ENCODE peak calls at places on chromosomes 12 and 14, in nine cellular contexts. S, R, L, D, U, E, Z, J and B are unnamed samples.
A peak's percentile ranks its signal among the peaks of the same experiment; 100 is the strongest.

GRCh38 chr12:60230103-60230502 is 634.3 kb downstream of the SLC16A7 start:
- DNase-seq in U (no peak), J (no peak), Z (peak; percentile 1), R (no peak), S (peak; percentile 3), E (no peak), D (no peak), L (no peak), B (no peak)

GRCh38 chr14:47191693-47192092 is 483.7 kb downstream of the MDGA2 start:
- DNase-seq in R (no peak), D (no peak), Z (no peak), U (no peak), L (no peak), S (no peak), J (no peak), E (no peak), B (no peak)

GRCh38 chr14:76837524-76837923 is 11.3 kb downstream of the LRRC74A start:
- DNase-seq in U (no peak), S (no peak), J (no peak), E (no peak), L (no peak), R (no peak), D (no peak), Z (no peak), B (no peak)

GRCh38 chr12:99907210-99907609 is 77.5 kb downstream of the ANKS1B start:
- DNase-seq in L (no peak), J (no peak), E (no peak), Z (no peak), S (no peak), U (no peak), D (no peak), R (no peak), B (no peak)

GRCh38 chr12:98653866-98654493 is 8.9 kb downstream of the APAF1 start:
- DNase-seq in E (no peak), D (no peak), R (no peak), J (peak; percentile 62), Z (peak; percentile 51), L (peak; percentile 51), S (peak; percentile 57), U (no peak), B (peak; percentile 46)

GRCh38 chr12:129145381-129145780 is 292.1 kb downstream of the GLT1D1 start:
- DNase-seq in S (no peak), D (no peak), U (no peak), Z (no peak), L (peak; percentile 35), E (no peak), R (no peak), J (peak; percentile 68), B (no peak)

GRCh38 chr12:26030371-26030770 is 71.9 kb downstream of the RASSF8 start:
- DNase-seq in R (no peak), J (no peak), E (no peak), S (no peak), D (no peak), L (no peak), U (no peak), Z (no peak), B (no peak)

GRCh38 chr12:46401703-46402102 is 29.1 kb upstream of the SLC38A2 start:
- DNase-seq in S (peak; percentile 46), Z (peak; percentile 39), J (no peak), D (no peak), L (peak; percentile 33), R (peak; percentile 57), E (no peak), U (no peak), B (no peak)

GRCh38 chr12:11660624-11661023 is 11.2 kb downstream of the ETV6 start:
- DNase-seq in J (no peak), Z (no peak), S (no peak), D (no peak), R (no peak), L (no peak), U (no peak), E (no peak), B (no peak)

GRCh38 chr14:81662570-81663161 is 129.0 kb upstream of the SEL1L start:
- DNase-seq in S (no peak), R (no peak), E (no peak), U (no peak), J (no peak), D (no peak), Z (no peak), L (no peak), B (no peak)

GRCh38 chr12:46354111-46354798 is 18.3 kb downstream of the SLC38A2 start:
- DNase-seq in Z (no peak), S (no peak), D (no peak), L (no peak), J (no peak), E (no peak), R (no peak), U (no peak), B (no peak)

GRCh38 chr12:118493962-118494361 is 117.6 kb downstream of the SUDS3 start:
- DNase-seq in U (no peak), L (no peak), R (no peak), Z (no peak), S (no peak), E (no peak), D (no peak), J (no peak), B (no peak)

GRCh38 chr14:67734675-67735074 is 33.0 kb downstream of the RDH12 start:
- DNase-seq in Z (no peak), S (peak; percentile 35), L (no peak), J (no peak), U (no peak), D (no peak), R (no peak), E (no peak), B (no peak)

GRCh38 chr14:102544745-102545460 is 35.3 kb upstream of the ANKRD9 start:
- DNase-seq in L (no peak), R (no peak), D (no peak), U (peak; percentile 23), S (no peak), E (no peak), J (no peak), Z (no peak), B (no peak)

GRCh38 chr12:48092606-48093005 is 13.3 kb downstream of the SENP1 start:
- DNase-seq in J (no peak), L (no peak), S (no peak), D (no peak), E (no peak), Z (no peak), R (no peak), U (no peak), B (no peak)

GRCh38 chr14:51650721-51651387 is 856 bp upstream of the FRMD6 start:
- DNase-seq in L (no peak), E (no peak), S (no peak), J (peak; percentile 18), R (peak; percentile 49), Z (no peak), U (no peak), D (no peak), B (peak; percentile 28)

GRCh38 chr14:61934385-61934784 is 172.2 kb downstream of the SNAPC1 start:
- DNase-seq in J (no peak), L (peak; percentile 67), S (peak; percentile 56), Z (peak; percentile 42), E (no peak), R (no peak), U (no peak), D (no peak), B (no peak)

GRCh38 chr14:47917344-47917954 is 242.0 kb upstream of the MDGA2 start:
- DNase-seq in E (no peak), J (peak; percentile 28), D (no peak), R (no peak), L (peak; percentile 5), S (no peak), U (no peak), Z (no peak), B (peak; percentile 30)

GRCh38 chr14:105748204-105748578 is 221.8 kb downstream of the TMEM121 start:
- DNase-seq in Z (no peak), D (no peak), E (no peak), J (peak; percentile 55), R (peak; percentile 56), U (no peak), L (peak; percentile 54), S (no peak), B (no peak)

GRCh38 chr12:49776413-49776812 is 35.1 kb downstream of the TMBIM6 start:
- DNase-seq in S (peak; percentile 91), J (peak; percentile 89), D (no peak), E (peak; percentile 34), Z (peak; percentile 89), L (peak; percentile 65), R (peak; percentile 80), U (peak; percentile 67), B (peak; percentile 35)

GRCh38 chr12:79765157-79765556 is 74.4 kb upstream of the PAWR start:
- DNase-seq in Z (no peak), E (no peak), R (no peak), S (no peak), U (no peak), D (no peak), L (no peak), J (no peak), B (no peak)

GRCh38 chr14:91229743-91230200 is 14.7 kb downstream of the GPR68 start:
- DNase-seq in J (no peak), U (peak; percentile 75), S (peak; percentile 47), R (no peak), D (no peak), L (peak; percentile 92), E (peak; percentile 54), Z (peak; percentile 62), B (no peak)

GRCh38 chr14:105526781-105527380 is 498 bp downstream of the TMEM121 start:
- DNase-seq in U (no peak), R (no peak), S (no peak), E (no peak), J (no peak), D (peak; percentile 57), L (no peak), Z (no peak), B (no peak)

GRCh38 chr12:132940071-132940719 is 15.9 kb downstream of the ZNF605 start:
- DNase-seq in Z (no peak), J (no peak), U (no peak), E (no peak), R (no peak), S (no peak), D (no peak), L (no peak), B (no peak)

GRCh38 chr14:99972748-99973466 is 92.3 kb upstream of the EVL start:
- DNase-seq in R (no peak), J (no peak), L (no peak), U (no peak), D (no peak), E (no peak), S (no peak), Z (no peak), B (no peak)

GRCh38 chr14:69154779-69155178 is 1.9 kb upstream of the DCAF5 start:
- DNase-seq in S (no peak), D (no peak), L (no peak), E (no peak), J (no peak), R (no peak), Z (no peak), U (no peak), B (no peak)

GRCh38 chr14:49051328-49052060 is 534.7 kb downstream of the RPS29 start:
- DNase-seq in R (no peak), J (no peak), E (no peak), Z (peak; percentile 30), S (no peak), U (no peak), L (no peak), D (no peak), B (no peak)

GRCh38 chr12:75311369-75311768 is 18.8 kb downstream of the CAPS2 start:
- DNase-seq in Z (no peak), D (no peak), J (no peak), R (no peak), U (no peak), L (no peak), E (no peak), S (no peak), B (no peak)

GRCh38 chr12:93106910-93107309 is 177.8 kb upstream of the EEA1 start:
- DNase-seq in E (no peak), D (no peak), Z (no peak), U (no peak), R (no peak), S (no peak), L (no peak), J (no peak), B (no peak)

GRCh38 chr12:77406131-77406905 is 340.9 kb upstream of the E2F7 start:
- DNase-seq in Z (no peak), E (no peak), R (no peak), U (no peak), L (no peak), J (no peak), D (no peak), S (no peak), B (peak; percentile 97)

GRCh38 chr14:32593290-32593942 is 264.3 kb downstream of the AKAP6 start:
- DNase-seq in U (no peak), Z (peak; percentile 82), L (peak; percentile 95), S (peak; percentile 65), E (no peak), R (no peak), D (no peak), J (no peak), B (peak; percentile 49)